ENCODE peak calls at places on chromosomes 5 and 9, in four cellular contexts. D, R, M and E are unnamed samples.

GRCh38 chr5:138459311-138459710 is 6.0 kb upstream of the EGR1 start:
- DNase-seq in M (no peak), R (peak), D (no peak), E (no peak)

GRCh38 chr9:78054180-78054579 is 22.6 kb upstream of the GNAQ start:
- DNase-seq in R (peak), M (no peak), D (no peak), E (no peak)

GRCh38 chr5:40046792-40047191 is 622.0 kb upstream of the DAB2 start:
- DNase-seq in R (no peak), D (peak), M (peak), E (no peak)

GRCh38 chr9:124621371-124622328 is 114.5 kb upstream of the NR5A1 start:
- DNase-seq in D (no peak), M (peak), R (no peak), E (no peak)

GRCh38 chr5:11619339-11620028 is 284.8 kb downstream of the CTNND2 start:
- DNase-seq in R (no peak), D (no peak), M (no peak), E (no peak)

GRCh38 chr9:77735515-77735914 is 87.4 kb upstream of the GNA14 start:
- DNase-seq in R (no peak), D (no peak), M (peak), E (no peak)

GRCh38 chr9:114930063-114930812 is at the start of gene TNFSF8:
- DNase-seq in D (no peak), R (peak), M (no peak), E (no peak)

GRCh38 chr5:5751987-5752386 is 329.5 kb downstream of the ICE1 start:
- DNase-seq in M (no peak), D (no peak), R (no peak), E (no peak)

GRCh38 chr5:152542741-152543140 is 137.7 kb upstream of the NMUR2 start:
- DNase-seq in D (peak), R (no peak), M (no peak), E (no peak)

GRCh38 chr5:125083932-125084331 is 337.5 kb upstream of the ZNF608 start:
- DNase-seq in D (peak), M (peak), R (no peak), E (no peak)

GRCh38 chr9:15999422-16000339 is 446.8 kb downstream of the CCDC171 start:
- DNase-seq in R (no peak), D (peak), M (peak), E (no peak)

GRCh38 chr5:79105868-79106267 is 5.7 kb upstream of the BHMT start:
- DNase-seq in D (no peak), R (no peak), M (no peak), E (no peak)

GRCh38 chr5:134451618-134452505 is 40.2 kb upstream of the CDKN2AIPNL start:
- DNase-seq in R (no peak), M (peak), D (peak), E (peak)

GRCh38 chr5:177194278-177194677 is 60.7 kb downstream of the NSD1 start:
- DNase-seq in R (no peak), D (peak), M (peak), E (no peak)

GRCh38 chr5:57033103-57033502 is 81.2 kb upstream of the MIER3 start:
- DNase-seq in D (no peak), M (no peak), R (no peak), E (no peak)

GRCh38 chr5:16862777-16863176 is 73.3 kb downstream of the MYO10 start:
- DNase-seq in R (no peak), D (no peak), M (no peak), E (no peak)

GRCh38 chr5:85049020-85049419 is 664.3 kb upstream of the EDIL3 start:
- DNase-seq in D (no peak), M (peak), R (no peak), E (no peak)

GRCh38 chr9:37798677-37799076 is 1.9 kb upstream of the DCAF10 start:
- DNase-seq in D (no peak), R (no peak), M (no peak), E (no peak)

GRCh38 chr5:32276173-32276853 is 36.4 kb downstream of the MTMR12 start:
- DNase-seq in M (peak), D (no peak), R (no peak), E (no peak)

GRCh38 chr9:123687246-123687721 is 242.6 kb downstream of the DENND1A start:
- DNase-seq in M (no peak), D (no peak), R (no peak), E (no peak)

GRCh38 chr9:103082494-103082893 is 87.4 kb downstream of the CYLC2 start:
- DNase-seq in R (no peak), M (no peak), D (no peak), E (no peak)